ENCODE peak calls at places on chromosomes 2 and 18, in nine cellular contexts. D is AG08395; Z is CD4-positive, alpha-beta T cell; J is ovary; T is head of caudate nucleus; O is stimulated activated CD8-positive, alpha-beta memory T cell treated with anti-CD3 and anti-CD28 coated beads, Interleukin-4, amount 100 ng/mL, for 4 hours; B is amniotic stem cell; A is stimulated activated CD4-positive, alpha-beta T cell treated with anti-CD3 and anti-CD28 coated beads, Interleukin-2, amount 100 ng/mL, for 48 hours; H is T-cell. F is an unnamed sample.

GRCh38 chr2:64108842-64109241 is 35.4 kb downstream of the PELI1 start:
- DNase-seq in D (no peak), Z (no peak), J (no peak), T (no peak), O (no peak), B (no peak), A (no peak), H (no peak), F (no peak)

GRCh38 chr2:233862261-233862768 is 5.9 kb downstream of the MSL3B start:
- DNase-seq in D (no peak), Z (no peak), J (no peak), T (no peak), O (no peak), B (no peak), A (no peak), H (no peak), F (no peak)

GRCh38 chr18:60684843-60685513 is 312.4 kb upstream of the MC4R start:
- DNase-seq in D (peak; percentile 21), Z (no peak), J (no peak), T (no peak), O (no peak), B (no peak), A (no peak), H (no peak), F (no peak)

GRCh38 chr2:43266692-43267091 is 40.3 kb upstream of the ZFP36L2 start:
- DNase-seq in D (no peak), Z (no peak), J (no peak), T (no peak), O (no peak), B (no peak), A (no peak), H (no peak), F (no peak)

GRCh38 chr18:58235001-58235436 is 191.0 kb downstream of the NEDD4L start:
- DNase-seq in D (no peak), Z (no peak), J (no peak), T (no peak), O (no peak), B (no peak), A (no peak), H (no peak), F (peak; percentile 72)

GRCh38 chr2:152432206-152432653 is 97.3 kb downstream of the FMNL2 start:
- DNase-seq in D (peak; percentile 51), Z (no peak), J (no peak), T (no peak), O (no peak), B (no peak), A (no peak), H (no peak), F (no peak)

GRCh38 chr18:40055262-40055661 is 1899.8 kb upstream of the PIK3C3 start:
- DNase-seq in D (no peak), Z (no peak), J (no peak), T (no peak), O (no peak), B (no peak), A (no peak), H (no peak), F (no peak)

GRCh38 chr2:189628817-189629552 is 32.3 kb upstream of the ASNSD1 start:
- DNase-seq in D (no peak), Z (no peak), J (no peak), T (no peak), O (no peak), B (no peak), A (no peak), H (no peak), F (no peak)

F was measured in hepatocyte.